ENCODE peak calls at places on chromosome 15, in five cellular contexts. O is upper lobe of right lung, X is IMR-90, V is endothelial cell of umbilical vein, Y is uterus. A is an unnamed sample. For H3K4me1, the result is how much of the 10 kb centered on the place peaks cover.

GRCh38 chr15:45710657-45711056 is 75.8 kb downstream of the SQOR start:
- DNase-seq in O (no peak), X (no peak), V (no peak), Y (no peak), A (no peak)

GRCh38 chr15:100689500-100689899 is 87.1 kb downstream of the ASB7 start:
- DNase-seq in O (peak), X (no peak), V (no peak), Y (no peak), A (no peak)

GRCh38 chr15:41564286-41564959 is 5.4 kb downstream of the TYRO3 start:
- DNase-seq in O (no peak), X (no peak), V (no peak), Y (peak), A (no peak)

GRCh38 chr15:43948691-43949325 is 122.0 kb downstream of the WDR76 start:
- DNase-seq in O (no peak), X (peak), V (no peak), Y (no peak), A (no peak)

GRCh38 chr15:35320911-35321310 is 225.1 kb downstream of the DPH6 start:
- DNase-seq in O (no peak), X (no peak), V (no peak), Y (no peak), A (no peak)

GRCh38 chr15:55196011-55196410 is 730 bp downstream of the RSL24D1 start:
- DNase-seq in O (no peak), X (peak), V (no peak), Y (no peak), A (no peak)

GRCh38 chr15:65761210-65761926 is 30.7 kb downstream of the DENND4A start:
- DNase-seq in O (no peak), X (no peak), V (no peak), Y (no peak), A (no peak)

GRCh38 chr15:94234300-94234699 is 2.9 kb downstream of the MCTP2 start:
- DNase-seq in O (peak), X (no peak), V (no peak), Y (no peak), A (no peak)

GRCh38 chr15:70643783-70644125 is 119.6 kb downstream of the UACA start:
- DNase-seq in O (no peak), X (no peak), V (no peak), Y (no peak), A (no peak)

GRCh38 chr15:52783191-52783829 is 6.8 kb downstream of the ONECUT1 start:
- DNase-seq in O (peak), X (no peak), V (peak), Y (no peak), A (no peak)

GRCh38 chr15:54604963-54605362 is 591.8 kb downstream of the RSL24D1 start:
- DNase-seq in O (no peak), X (no peak), V (no peak), Y (no peak), A (no peak)

GRCh38 chr15:91651251-91651650 is 202.3 kb upstream of the SLCO3A1 start:
- DNase-seq in O (no peak), X (no peak), V (no peak), Y (no peak), A (no peak)

GRCh38 chr15:87033056-87033455 is 953.4 kb downstream of the AGBL1 start:
- DNase-seq in O (no peak), X (no peak), V (no peak), Y (no peak), A (no peak)

GRCh38 chr15:88630141-88630721 is 8.6 kb upstream of the ISG20 start:
- DNase-seq in O (no peak), X (no peak), V (peak), Y (peak), A (peak)

GRCh38 chr15:52912172-52912571 is 122.0 kb upstream of the ONECUT1 start:
- DNase-seq in O (no peak), X (no peak), V (no peak), Y (no peak), A (no peak)

GRCh38 chr15:97963779-97964178 is 3.3 kb downstream of the ARRDC4 start:
- DNase-seq in O (no peak), X (no peak), V (no peak), Y (no peak), A (no peak)

GRCh38 chr15:32861741-32862140 is 143.9 kb downstream of the GREM1 start:
- DNase-seq in O (peak), X (peak), V (no peak), Y (no peak), A (peak)

GRCh38 chr15:75840659-75841058 is 2.6 kb upstream of the UBE2Q2 start:
- DNase-seq in O (no peak), X (peak), V (peak), Y (peak), A (no peak)

GRCh38 chr15:93243573-93243972 is 154.6 kb upstream of the RGMA start:
- DNase-seq in O (no peak), X (no peak), V (no peak), Y (no peak), A (no peak)

GRCh38 chr15:42313463-42313862 is 40.2 kb upstream of the TMEM87A start:
- DNase-seq in O (no peak), X (no peak), V (no peak), Y (no peak), A (no peak)

GRCh38 chr15:55344206-55344605 is 25.2 kb downstream of the PIGB start:
- DNase-seq in O (no peak), X (no peak), V (no peak), Y (no peak), A (no peak)

GRCh38 chr15:70098461-70099166 is 897 bp upstream of the TLE3 start:
- DNase-seq in O (peak), X (no peak), V (peak), Y (peak), A (peak)

GRCh38 chr15:73965094-73965729 is 26.9 kb downstream of the STOML1 start:
- DNase-seq in O (peak), X (no peak), V (no peak), Y (no peak), A (peak)

GRCh38 chr15:33738941-33739664 is 229.2 kb upstream of the CHRM5 start:
- DNase-seq in O (no peak), X (no peak), V (no peak), Y (no peak), A (no peak)

GRCh38 chr15:98923159-98923558 is 84.4 kb downstream of the PGPEP1L start:
- DNase-seq in O (no peak), X (no peak), V (no peak), Y (no peak), A (no peak)

GRCh38 chr15:34065261-34065660 is 26.3 kb upstream of the AVEN start:
- DNase-seq in O (no peak), X (no peak), V (no peak), Y (no peak), A (no peak)

GRCh38 chr15:44385344-44385942 is 42.0 kb upstream of the CTDSPL2 start:
- DNase-seq in O (no peak), X (no peak), V (no peak), Y (no peak), A (no peak)

GRCh38 chr15:74312445-74313007 is 54.9 kb downstream of the CYP11A1 start:
- DNase-seq in O (no peak), X (no peak), V (no peak), Y (no peak), A (no peak)

GRCh38 chr15:69978603-69979002 is 119.1 kb downstream of the TLE3 start:
- DNase-seq in O (no peak), X (no peak), V (no peak), Y (no peak), A (no peak)

GRCh38 chr15:64503640-64504039 is 43.3 kb downstream of the ZNF609 start:
- DNase-seq in O (no peak), X (no peak), V (peak), Y (no peak), A (no peak)

GRCh38 chr15:64503197-64503596 is 42.8 kb downstream of the ZNF609 start:
- DNase-seq in O (no peak), X (peak), V (peak), Y (peak), A (no peak)

GRCh38 chr15:64500695-64501395 is 40.5 kb downstream of the ZNF609 start:
- DNase-seq in O (no peak), X (no peak), V (no peak), Y (no peak), A (no peak)

GRCh38 chr15:64501396-64501716 is 41.0 kb downstream of the ZNF609 start:
- DNase-seq in O (no peak), X (no peak), V (no peak), Y (no peak), A (no peak)

DNA sequence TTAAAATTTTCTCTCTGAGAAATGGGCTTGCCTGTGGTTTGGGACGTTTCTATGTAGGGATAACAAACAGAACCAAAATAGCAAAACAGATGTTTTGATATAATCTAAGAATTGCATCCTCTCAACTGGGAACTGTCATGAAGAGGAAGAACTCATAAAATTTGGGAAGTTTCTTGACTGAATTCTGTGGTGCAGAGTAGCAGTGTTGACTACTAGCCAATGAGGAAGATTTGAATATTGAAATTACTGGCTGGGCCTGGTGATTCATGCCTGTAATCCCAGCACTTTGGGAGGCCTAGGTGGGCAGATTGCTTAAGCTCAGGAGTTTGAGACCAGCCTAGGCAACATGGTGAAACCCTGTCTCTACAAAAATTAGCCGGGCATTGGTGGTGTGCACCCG is 42.2 kb downstream of the ZNF609 start:
- DNase-seq in O (no peak), X (peak), V (no peak), Y (no peak), A (no peak)
- H3K4me1 ChIP-seq in O (under half), X (under half), V (under half), Y (under half), A (under half)

DNA sequence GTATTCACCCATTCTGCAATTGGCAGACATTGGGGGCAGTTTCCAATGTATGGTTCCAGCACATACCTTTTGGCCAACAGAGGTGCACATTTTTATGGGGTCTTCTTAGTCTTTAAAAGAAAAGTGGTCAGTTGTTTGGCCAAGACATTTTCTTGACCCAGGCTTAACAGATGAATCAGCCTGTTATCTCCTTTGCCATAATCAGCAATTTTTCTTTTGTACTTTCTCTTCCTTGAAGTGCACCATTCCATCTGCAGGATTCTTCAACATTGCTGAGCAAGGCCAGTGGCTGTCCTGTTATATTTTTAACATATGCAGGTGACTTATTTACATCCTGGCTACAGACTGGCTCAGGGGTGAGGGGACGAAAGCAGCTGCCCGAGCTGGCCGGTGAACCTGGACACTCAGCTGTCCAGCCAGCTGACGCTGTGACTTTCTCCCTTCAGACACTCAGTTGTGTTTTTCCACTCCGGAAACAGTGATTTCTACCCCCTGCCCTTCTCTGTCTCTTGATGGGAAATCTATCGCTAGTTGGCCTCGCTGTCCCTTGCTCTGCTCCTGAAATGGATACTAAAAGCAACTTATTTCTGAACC is 96.5 kb upstream of the TNFAIP8L3 start:
- DNase-seq in O (no peak), X (no peak), V (peak), Y (no peak), A (no peak)
- H3K27ac ChIP-seq in O (no peak), X (no peak), V (no peak), Y (no peak), A (no peak)

GRCh38 chr15:90561344-90562244 is 31.9 kb downstream of the CRTC3 start:
- DNase-seq in O (no peak), X (peak), V (no peak), Y (peak), A (no peak)
- H3K4me1 ChIP-seq in O (half or more), X (under half), V (under half), Y (under half), A (under half)

DNA sequence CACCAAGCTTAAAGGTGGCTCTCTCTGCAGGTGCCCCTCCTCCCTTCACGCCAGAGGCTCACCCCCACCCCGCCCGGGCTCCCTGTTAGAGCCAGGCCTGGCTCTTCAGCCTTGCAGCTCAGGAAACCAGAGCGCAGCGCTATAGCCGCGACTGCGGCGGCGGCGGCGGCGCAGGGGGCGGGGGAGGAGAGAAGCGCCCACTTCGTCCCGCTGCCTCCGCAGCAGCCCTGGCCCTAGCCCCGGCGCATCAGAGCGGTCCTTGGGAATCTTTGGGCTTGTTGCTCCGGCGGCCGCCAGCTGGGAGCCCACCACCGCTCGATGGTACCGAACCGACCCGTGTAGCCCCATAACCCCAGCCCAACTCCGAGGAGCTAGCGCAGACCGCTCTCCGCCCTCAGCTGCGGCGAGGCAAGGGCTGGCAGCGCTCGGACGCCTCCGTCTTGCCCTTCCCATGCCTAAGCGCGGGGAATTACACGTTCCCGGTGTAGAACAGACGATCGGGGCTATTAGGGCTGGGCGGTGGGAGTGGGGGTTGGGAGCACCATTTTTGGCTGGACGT is 1.2 kb downstream of the RASGRF1 start:
- DNase-seq in O (peak), X (no peak), V (no peak), Y (no peak), A (no peak)
- H3K27ac ChIP-seq in O (no peak), X (no peak), V (no peak), Y (no peak), A (no peak)

DNA sequence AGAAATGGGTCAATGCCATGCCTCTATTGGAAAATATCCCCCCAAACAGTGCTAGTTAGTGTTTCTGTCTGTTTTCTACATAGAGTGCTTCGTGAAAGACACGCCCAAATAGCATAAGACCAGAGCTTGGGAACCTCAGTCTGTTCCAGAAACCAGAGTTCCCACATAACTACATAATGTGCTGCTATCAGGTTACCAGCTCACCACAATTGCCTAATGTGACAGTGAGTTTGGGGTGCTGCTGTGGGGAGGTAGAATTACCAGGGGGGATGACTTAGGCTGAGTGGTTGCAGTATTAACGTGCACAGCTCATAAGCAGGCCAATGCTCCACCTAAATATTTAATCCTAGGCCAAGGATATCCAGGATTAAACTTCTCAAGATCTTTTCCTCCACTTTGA is 39.2 kb downstream of the DUT start:
- DNase-seq in O (no peak), X (peak), V (no peak), Y (no peak), A (no peak)
- H3K4me1 ChIP-seq in O (under half), X (under half), V (under half), Y (under half), A (under half)

GRCh38 chr15:38795471-38796245 is 231.0 kb upstream of the RASGRP1 start:
- DNase-seq in O (no peak), X (peak), V (peak), Y (no peak), A (no peak)

GRCh38 chr15:38793181-38793580 is 228.6 kb upstream of the RASGRP1 start:
- DNase-seq in O (no peak), X (no peak), V (peak), Y (no peak), A (no peak)

GRCh38 chr15:38796589-38796988 is 232.0 kb upstream of the RASGRP1 start:
- DNase-seq in O (no peak), X (no peak), V (no peak), Y (no peak), A (no peak)
- H3K27ac ChIP-seq in O (no peak), X (no peak), V (no peak), Y (no peak), A (no peak)

DNA sequence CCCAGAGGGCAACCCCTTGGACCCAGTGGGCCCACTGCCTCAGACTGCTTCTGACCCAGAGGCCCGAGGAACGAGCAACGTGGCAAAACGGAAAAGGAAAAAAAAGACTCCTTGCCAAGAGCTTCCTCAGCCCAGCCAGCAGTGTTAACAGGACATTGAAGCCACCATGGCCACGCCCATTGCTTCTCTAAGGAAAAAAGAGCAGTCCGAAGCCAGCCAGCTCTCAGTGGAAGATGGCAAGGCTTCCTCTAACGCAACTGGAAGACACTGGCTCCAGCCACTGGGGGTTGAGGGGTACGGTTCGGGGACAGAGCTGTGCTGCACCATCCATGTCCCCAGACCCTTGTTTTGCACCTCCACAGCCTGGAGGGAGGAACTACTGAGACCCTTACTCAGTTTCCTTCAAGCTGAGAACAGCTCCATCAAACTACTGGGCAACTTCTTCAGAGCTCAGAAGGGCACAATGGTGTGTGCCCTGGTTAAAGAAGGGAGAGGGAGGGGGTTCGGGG is 10.7 kb downstream of the BMF start:
- DNase-seq in O (peak), X (no peak), V (peak), Y (peak), A (no peak)
- H3K4me1 ChIP-seq in O (half or more), X (half or more), V (under half), Y (under half), A (half or more)

DNA sequence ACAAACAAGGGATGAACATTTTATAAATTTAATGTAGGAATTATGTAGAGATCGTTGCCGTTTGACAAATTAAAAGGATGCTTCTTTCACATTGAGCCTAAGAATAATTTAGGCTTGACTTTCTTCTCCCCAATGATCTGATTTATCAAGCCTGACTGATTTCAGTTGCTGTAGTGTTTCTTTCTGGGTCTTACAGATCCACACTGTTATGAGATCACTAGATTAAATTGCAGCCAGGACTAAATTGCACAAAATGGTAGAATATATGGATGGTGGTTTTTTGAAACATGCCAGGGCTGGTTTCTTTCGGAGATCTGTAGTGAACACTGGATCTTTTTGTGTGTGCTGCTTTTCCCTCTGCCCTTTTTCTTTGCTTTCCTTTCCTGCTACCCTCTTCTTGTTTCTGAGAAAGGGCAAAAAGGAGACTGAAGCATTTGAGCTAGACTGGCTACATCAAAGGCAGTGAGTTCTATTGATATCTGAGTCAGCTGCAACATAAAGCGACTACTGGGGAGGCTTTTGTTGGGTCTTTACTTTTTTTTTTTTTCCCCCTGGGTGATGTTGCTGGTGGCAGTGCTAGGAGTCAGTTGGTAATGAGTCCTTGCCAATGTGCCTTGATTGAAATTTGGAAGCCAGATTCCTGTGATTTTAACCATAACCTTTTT is 83.0 kb downstream of the AKAP13 start:
- DNase-seq in O (no peak), X (no peak), V (no peak), Y (no peak), A (no peak)
- H3K27ac ChIP-seq in O (no peak), X (no peak), V (no peak), Y (no peak), A (no peak)

GRCh38 chr15:68812069-68812468 is 8.6 kb downstream of the ANP32A start:
- DNase-seq in O (no peak), X (no peak), V (no peak), Y (no peak), A (no peak)
- H3K4me1 ChIP-seq in O (half or more), X (under half), V (under half), Y (under half), A (under half)